ENCODE peak calls at places on chromosome 21, in nine cellular contexts. A is ovary; K is HAP-1; H is IMR-90; G is heart right ventricle; V is heart left ventricle; U is tibial artery; S is SK-N-SH; R is CD8-positive, alpha-beta memory T cell. I is an unnamed sample.
A peak's percentile ranks its signal among the peaks of the same experiment; 100 is the strongest.

GRCh38 chr21:38289697-38290096 is 32.9 kb downstream of the KCNJ15 start:
- DNase-seq in A (no peak), G (no peak), S (no peak), R (no peak), V (no peak), K (no peak), U (peak; percentile 51), H (peak; percentile 98), I (no peak)

GRCh38 chr21:43303240-43304178 is 123.4 kb downstream of the SIK1 start:
- DNase-seq in R (no peak), V (no peak), S (no peak), G (no peak), H (no peak), U (no peak), A (no peak), K (no peak), I (no peak)

GRCh38 chr21:38773108-38774061 is 32.3 kb upstream of the ETS2 start:
- DNase-seq in A (no peak), V (no peak), H (peak; percentile 99), S (no peak), R (no peak), G (peak; percentile 23), K (no peak), U (peak; percentile 85), I (no peak)

GRCh38 chr21:25871566-25871965 is 136.8 kb downstream of the GABPA start:
- DNase-seq in K (no peak), H (no peak), V (no peak), G (no peak), S (no peak), R (no peak), U (no peak), A (no peak), I (no peak)

GRCh38 chr21:42855937-42856335 is 23.4 kb downstream of the WDR4 start:
- DNase-seq in G (no peak), K (no peak), H (no peak), R (no peak), V (no peak), U (no peak), S (no peak), A (no peak), I (no peak)

GRCh38 chr21:46188226-46189212 is 4.3 kb upstream of the SPATC1L start:
- DNase-seq in U (no peak), K (peak; percentile 50), V (peak; percentile 74), R (no peak), H (peak; percentile 58), G (peak; percentile 58), S (peak; percentile 72), A (peak; percentile 61), I (peak; percentile 68)

GRCh38 chr21:26756491-26757159 is 88.6 kb downstream of the ADAMTS1 start:
- DNase-seq in R (no peak), H (peak; percentile 55), A (no peak), U (no peak), K (no peak), S (no peak), V (no peak), G (no peak), I (no peak)

GRCh38 chr21:27422435-27422834 is 455.5 kb upstream of the ADAMTS5 start:
- DNase-seq in H (peak; percentile 60), A (no peak), V (no peak), S (no peak), G (no peak), U (no peak), K (no peak), R (no peak), I (no peak)

GRCh38 chr21:16541366-16541765 is 811.6 kb downstream of the USP25 start:
- DNase-seq in A (no peak), K (no peak), R (no peak), V (no peak), H (no peak), U (no peak), G (no peak), S (no peak), I (no peak)

GRCh38 chr21:43209575-43210453 is 41.0 kb downstream of the CRYAA start:
- DNase-seq in V (peak; percentile 5), R (no peak), A (no peak), H (peak; percentile 81), S (peak; percentile 23), G (no peak), U (no peak), K (no peak), I (no peak)

GRCh38 chr21:42103843-42104242 is 32.7 kb downstream of the UMODL1 start:
- DNase-seq in H (no peak), A (no peak), R (no peak), K (no peak), S (no peak), V (no peak), U (no peak), G (no peak), I (no peak)

DNA sequence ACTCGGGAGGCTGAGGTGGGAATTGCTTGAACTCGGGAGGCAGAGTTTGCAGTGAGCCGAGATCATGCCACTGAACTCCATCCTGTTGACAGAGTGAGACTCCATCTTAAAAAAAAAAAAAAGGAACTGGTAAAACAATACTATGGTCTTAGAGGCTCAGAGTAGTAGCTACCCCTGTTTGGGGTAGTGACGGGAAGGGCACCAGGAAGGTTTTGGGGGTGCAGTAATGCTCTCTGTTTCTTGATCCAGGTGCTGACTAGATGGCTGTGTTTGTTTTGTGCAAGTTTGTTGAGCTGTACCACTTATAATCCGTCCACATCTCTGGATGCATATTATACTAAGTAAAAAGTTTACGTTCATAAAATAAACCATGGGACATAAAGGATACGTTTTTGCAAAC is 765.8 kb upstream of the TPTE start:
- DNase-seq in A (no peak), R (no peak), S (no peak), K (no peak), G (no peak), U (no peak), V (no peak), H (no peak), I (no peak)
- H3K9me3 ChIP-seq in A (no peaks in the 10 kb centered on the region), R (no peaks in the 10 kb centered on the region), S (no peaks in the 10 kb centered on the region), K (peaks cover 31% of the 10 kb centered on the region), G (no peaks in the 10 kb centered on the region), U (no peaks in the 10 kb centered on the region), V (no peaks in the 10 kb centered on the region), H (peaks cover 42% of the 10 kb centered on the region), I (no peaks in the 10 kb centered on the region)

GRCh38 chr21:34158866-34159616 is 85.7 kb downstream of the MRPS6 start:
- DNase-seq in V (no peak), S (no peak), A (peak; percentile 54), R (no peak), H (no peak), U (no peak), K (no peak), G (no peak), I (no peak)
- H3K36me3 ChIP-seq in V (no peaks in the 10 kb centered on the region), S (no peaks in the 10 kb centered on the region), A (no peaks in the 10 kb centered on the region), R (no peaks in the 10 kb centered on the region), H (no peaks in the 10 kb centered on the region), U (no peaks in the 10 kb centered on the region), K (no peaks in the 10 kb centered on the region), G (no peaks in the 10 kb centered on the region), I (peaks cover 3% of the 10 kb centered on the region)

GRCh38 chr21:10639123-10639522 is 117.7 kb downstream of the TPTE start:
- DNase-seq in R (no peak), G (no peak), S (no peak), V (no peak), A (no peak), H (no peak), U (no peak), K (no peak), I (no peak)
- H3K9me3 ChIP-seq in R (peaks cover 7% of the 10 kb centered on the region), G (peaks cover 4% of the 10 kb centered on the region), S (peaks cover 3% of the 10 kb centered on the region), V (no peaks in the 10 kb centered on the region), A (no peaks in the 10 kb centered on the region), H (peaks cover 31% of the 10 kb centered on the region), U (no peaks in the 10 kb centered on the region), K (peaks cover 27% of the 10 kb centered on the region), I (no peaks in the 10 kb centered on the region)

GRCh38 chr21:29033871-29034270 is 9.4 kb downstream of the USP16 start:
- DNase-seq in H (peak; percentile 35), R (no peak), U (no peak), K (no peak), A (no peak), V (no peak), G (no peak), S (no peak), I (no peak)
- H3K36me3 ChIP-seq in H (peaks cover 37% of the 10 kb centered on the region), R (peaks cover 62% of the 10 kb centered on the region), U (peaks cover 67% of the 10 kb centered on the region), K (peaks cover 87% of the 10 kb centered on the region), A (no peaks in the 10 kb centered on the region), V (peaks cover 97% of the 10 kb centered on the region), G (peaks cover 99% of the 10 kb centered on the region), S (peaks cover 79% of the 10 kb centered on the region), I (peaks cover 88% of the 10 kb centered on the region)

GRCh38 chr21:15533618-15534017 is 196.2 kb upstream of the USP25 start:
- DNase-seq in G (no peak), K (no peak), H (no peak), U (no peak), R (no peak), S (no peak), V (no peak), A (no peak), I (no peak)
- H3K9me3 ChIP-seq in G (no peaks in the 10 kb centered on the region), K (no peaks in the 10 kb centered on the region), H (no peaks in the 10 kb centered on the region), U (no peaks in the 10 kb centered on the region), R (no peaks in the 10 kb centered on the region), S (no peaks in the 10 kb centered on the region), V (no peaks in the 10 kb centered on the region), A (no peaks in the 10 kb centered on the region), I (no peaks in the 10 kb centered on the region)

GRCh38 chr21:32378956-32379355 is 13.9 kb downstream of the URB1 start:
- DNase-seq in S (no peak), U (no peak), H (no peak), R (no peak), K (no peak), G (no peak), A (no peak), V (peak; percentile 55), I (no peak)
- H3K36me3 ChIP-seq in S (peaks cover 78% of the 10 kb centered on the region), U (peaks cover 24% of the 10 kb centered on the region), H (peaks cover 45% of the 10 kb centered on the region), R (peaks cover 33% of the 10 kb centered on the region), K (peaks cover 86% of the 10 kb centered on the region), G (peaks cover 96% of the 10 kb centered on the region), A (no peaks in the 10 kb centered on the region), V (peaks cover 91% of the 10 kb centered on the region), I (peaks cover 99% of the 10 kb centered on the region)

GRCh38 chr21:45187646-45188045 is 100.0 kb downstream of the POFUT2 start:
- DNase-seq in G (no peak), K (no peak), A (no peak), R (no peak), V (no peak), S (no peak), U (no peak), H (no peak), I (no peak)
- H3K9me3 ChIP-seq in G (peaks cover 34% of the 10 kb centered on the region), K (peaks cover 3% of the 10 kb centered on the region), A (peaks cover 9% of the 10 kb centered on the region), R (peaks cover 21% of the 10 kb centered on the region), V (peaks cover 11% of the 10 kb centered on the region), S (peaks cover 30% of the 10 kb centered on the region), U (peaks cover 8% of the 10 kb centered on the region), H (peaks cover 25% of the 10 kb centered on the region), I (peaks cover 44% of the 10 kb centered on the region)